ENCODE peak calls at places on chromosome 7, in six cellular contexts. M, H, U, L, O and V are unnamed samples.

GRCh38 chr7:120981888-120982615 is 6.5 kb upstream of the CPED1 start:
- DNase-seq in M (peak; percentile 88), H (no peak), U (no peak), L (no peak), O (no peak), V (no peak)

GRCh38 chr7:132575336-132575986 is 809 bp downstream of the PLXNA4 start:
- DNase-seq in H (peak; percentile 63), U (peak; percentile 52), L (no peak), O (peak; percentile 66), M (peak; percentile 73), V (peak; percentile 36)

GRCh38 chr7:47470567-47471357 is 111.1 kb downstream of the TNS3 start:
- DNase-seq in L (peak; percentile 56), O (no peak), M (peak; percentile 13), U (no peak), H (no peak), V (no peak)

GRCh38 chr7:18900236-18900635 is 217.2 kb downstream of the TWIST1 start:
- DNase-seq in U (no peak), H (no peak), L (no peak), O (no peak), M (no peak), V (no peak)

GRCh38 chr7:4796453-4796852 is 21.0 kb downstream of the AP5Z1 start:
- DNase-seq in U (no peak), O (no peak), L (no peak), H (no peak), M (no peak), V (no peak)

GRCh38 chr7:46028246-46028645 is 107.2 kb upstream of the IGFBP3 start:
- DNase-seq in M (peak; percentile 14), H (no peak), L (no peak), O (no peak), U (no peak), V (no peak)

GRCh38 chr7:150983893-150984368 is 5.8 kb upstream of the KCNH2 start:
- DNase-seq in M (peak; percentile 49), L (no peak), O (no peak), U (peak; percentile 68), H (no peak), V (peak; percentile 55)

GRCh38 chr7:158015403-158016116 is 572.1 kb downstream of the PTPRN2 start:
- DNase-seq in M (no peak), L (no peak), H (no peak), O (no peak), U (no peak), V (no peak)

GRCh38 chr7:36208997-36209813 is 56.2 kb downstream of the EEPD1 start:
- DNase-seq in O (no peak), U (no peak), M (peak; percentile 47), L (no peak), H (no peak), V (no peak)

GRCh38 chr7:47804767-47805545 is 143.3 kb downstream of the PKD1L1 start:
- DNase-seq in U (no peak), H (no peak), M (no peak), O (no peak), L (no peak), V (no peak)

GRCh38 chr7:66095010-66095409 is 19.4 kb downstream of the ASL start:
- DNase-seq in L (no peak), U (no peak), M (no peak), H (no peak), O (no peak), V (no peak)

GRCh38 chr7:110442386-110442837 is 648.5 kb upstream of the LRRN3 start:
- DNase-seq in L (peak; percentile 29), U (peak; percentile 46), O (peak; percentile 79), H (no peak), M (no peak), V (peak; percentile 71)

GRCh38 chr7:137880432-137880831 is 33.7 kb upstream of the DGKI start:
- DNase-seq in H (no peak), L (no peak), U (no peak), M (peak; percentile 96), O (no peak), V (no peak)

GRCh38 chr7:88401009-88401623 is 94.4 kb upstream of the STEAP4 start:
- DNase-seq in U (peak; percentile 30), L (no peak), H (no peak), O (peak; percentile 28), M (peak; percentile 23), V (no peak)

GRCh38 chr7:146736446-146737190 is 620.0 kb downstream of the CNTNAP2 start:
- DNase-seq in U (no peak), L (no peak), O (peak; percentile 13), M (peak; percentile 27), H (no peak), V (no peak)

GRCh38 chr7:40015790-40016296 is 65.8 kb downstream of the CDK13 start:
- DNase-seq in O (peak; percentile 92), U (no peak), H (no peak), L (no peak), M (peak; percentile 48), V (no peak)

GRCh38 chr7:40644454-40645188 is 509.8 kb downstream of the SUGCT start:
- DNase-seq in M (no peak), O (no peak), U (no peak), L (no peak), H (no peak), V (no peak)

GRCh38 chr7:93301736-93302135 is 69.6 kb downstream of the VPS50 start:
- DNase-seq in O (no peak), L (no peak), M (no peak), U (no peak), H (no peak), V (no peak)

GRCh38 chr7:37369904-37370303 is 78.8 kb downstream of the ELMO1 start:
- DNase-seq in L (peak; percentile 72), M (no peak), H (peak; percentile 62), U (no peak), O (no peak), V (no peak)

GRCh38 chr7:27124096-27124978 is 6.2 kb downstream of the HOXA4 start:
- DNase-seq in L (peak; percentile 60), M (no peak), U (no peak), H (no peak), O (no peak), V (no peak)